ENCODE peak calls at places on chromosome 5, in six cellular contexts. L is suprapubic skin, S is left ventricle myocardium inferior, C is psoas muscle, V is breast epithelium, Q is uterus. Z is an unnamed sample. For H3K4me1, the result is how much of the 10 kb centered on the place peaks cover.

GRCh38 chr5:135130526-135131215 is 96.6 kb upstream of the PITX1 start:
- DNase-seq in L (no peak), S (no peak), C (no peak), V (no peak), Q (no peak), Z (no peak)

GRCh38 chr5:149310947-149311675 is 34.2 kb upstream of the GRPEL2 start:
- DNase-seq in L (no peak), S (no peak), C (peak), V (no peak), Q (peak), Z (peak)

GRCh38 chr5:149420509-149421371 is 41.6 kb upstream of the IL17B start:
- DNase-seq in L (no peak), S (no peak), C (peak), V (no peak), Q (peak), Z (no peak)

GRCh38 chr5:1702318-1702717 is 97.3 kb downstream of the MRPL36 start:
- DNase-seq in L (no peak), S (no peak), C (no peak), V (peak), Q (no peak), Z (no peak)

GRCh38 chr5:91849069-91849468 is 466.0 kb upstream of the ARRDC3 start:
- DNase-seq in L (no peak), S (no peak), C (no peak), V (no peak), Q (no peak), Z (no peak)

GRCh38 chr5:179298181-179298993 is 46.9 kb downstream of the ADAMTS2 start:
- DNase-seq in L (peak), S (no peak), C (no peak), V (no peak), Q (no peak), Z (no peak)

GRCh38 chr5:146516151-146516475 is at the start of gene GPR151:
- DNase-seq in L (no peak), S (no peak), C (no peak), V (no peak), Q (no peak), Z (no peak)

GRCh38 chr5:31640024-31640423 is 1.1 kb downstream of the PDZD2 start:
- DNase-seq in L (no peak), S (peak), C (no peak), V (no peak), Q (no peak), Z (peak)

GRCh38 chr5:72284674-72285424 is 35.2 kb downstream of the MRPS27 start:
- DNase-seq in L (no peak), S (no peak), C (no peak), V (no peak), Q (no peak), Z (no peak)

GRCh38 chr5:148666353-148666752 is 12.0 kb upstream of the HTR4 start:
- DNase-seq in L (no peak), S (no peak), C (no peak), V (no peak), Q (no peak), Z (no peak)

GRCh38 chr5:163894645-163895044 is 389.2 kb downstream of the MAT2B start:
- DNase-seq in L (no peak), S (no peak), C (no peak), V (no peak), Q (no peak), Z (no peak)

GRCh38 chr5:78903936-78904335 is 81.2 kb downstream of the ARSB start:
- DNase-seq in L (no peak), S (no peak), C (no peak), V (no peak), Q (no peak), Z (no peak)

GRCh38 chr5:102536323-102536928 is 37.6 kb upstream of the SLCO6A1 start:
- DNase-seq in L (no peak), S (no peak), C (no peak), V (no peak), Q (no peak), Z (no peak)

GRCh38 chr5:58933891-58934628 is 351.2 kb downstream of the RAB3C start:
- DNase-seq in L (no peak), S (no peak), C (no peak), V (no peak), Q (no peak), Z (no peak)

GRCh38 chr5:110338336-110339083 is 388.0 kb downstream of the TMEM232 start:
- DNase-seq in L (no peak), S (no peak), C (no peak), V (no peak), Q (no peak), Z (no peak)

GRCh38 chr5:71924980-71925379 is 182.3 kb upstream of the MAP1B start:
- DNase-seq in L (no peak), S (no peak), C (no peak), V (no peak), Q (no peak), Z (no peak)

GRCh38 chr5:172091956-172092732 is 85.7 kb upstream of the FBXW11 start:
- DNase-seq in L (peak), S (no peak), C (no peak), V (no peak), Q (no peak), Z (no peak)

GRCh38 chr5:172089298-172090117 is 83.1 kb upstream of the FBXW11 start:
- DNase-seq in L (peak), S (no peak), C (no peak), V (no peak), Q (no peak), Z (no peak)

GRCh38 chr5:172093559-172093958 is 87.1 kb upstream of the FBXW11 start:
- DNase-seq in L (peak), S (peak), C (no peak), V (no peak), Q (no peak), Z (peak)

GRCh38 chr5:172088801-172089200 is 82.4 kb upstream of the FBXW11 start:
- DNase-seq in L (peak), S (no peak), C (no peak), V (no peak), Q (no peak), Z (no peak)

DNA sequence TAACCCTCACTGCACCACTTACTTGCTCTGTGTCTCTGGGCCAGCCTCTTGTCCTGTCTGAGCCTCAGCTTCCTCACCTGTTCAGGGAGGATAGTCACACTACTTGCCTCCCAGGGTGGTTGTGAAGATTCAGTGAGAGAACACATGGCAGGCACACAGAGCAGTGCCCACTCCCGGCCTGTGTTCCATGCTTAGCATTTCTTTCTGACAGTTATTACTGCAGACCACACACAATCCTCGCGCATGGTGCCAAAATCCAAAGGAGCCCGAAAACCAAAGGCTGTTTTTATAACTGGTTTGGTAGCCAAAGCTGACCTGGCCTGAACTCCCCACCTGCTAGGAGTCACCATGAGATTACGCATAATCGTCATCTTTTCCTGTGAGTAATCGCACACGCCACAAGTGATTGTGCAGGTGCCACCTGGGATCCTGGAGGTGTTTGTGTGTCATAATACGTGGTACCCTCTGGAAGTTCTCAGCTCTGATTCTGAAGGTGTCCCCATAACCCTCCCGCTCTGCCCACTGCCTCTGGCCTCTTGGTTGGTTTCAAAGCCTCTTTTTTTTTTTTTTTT is 84.6 kb upstream of the FBXW11 start:
- DNase-seq in L (peak), S (no peak), C (no peak), V (no peak), Q (no peak), Z (no peak)
- H3K27ac ChIP-seq in L (no peak), S (no peak), C (no peak), V (no peak), Q (no peak), Z (no peak)

GRCh38 chr5:81852277-81853004 is 101.5 kb upstream of the SSBP2 start:
- DNase-seq in L (no peak), S (peak), C (peak), V (no peak), Q (peak), Z (peak)
- H3K4me3 ChIP-seq in L (peak), S (peak), C (peak), V (peak), Q (peak), Z (peak)

DNA sequence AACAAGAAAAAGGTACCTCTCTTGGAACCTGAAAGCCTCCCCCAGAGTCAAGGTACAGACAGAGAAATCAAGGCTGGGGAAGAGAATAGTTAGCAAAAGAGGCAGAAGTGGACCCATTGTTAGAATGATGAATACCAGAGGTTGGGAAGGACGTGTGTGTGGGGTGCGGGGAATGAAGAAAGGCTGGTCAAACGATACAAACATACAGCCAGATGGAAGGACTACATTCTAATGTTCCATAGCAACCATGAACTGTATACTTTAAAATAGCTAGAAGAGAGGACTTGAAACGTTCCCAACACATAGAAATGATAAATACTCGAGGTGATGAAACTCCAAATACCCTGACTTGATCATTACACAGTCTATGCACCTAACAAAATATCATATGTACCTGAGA is 7.1 kb downstream of the CCDC69 start:
- DNase-seq in L (no peak), S (no peak), C (no peak), V (no peak), Q (no peak), Z (no peak)
- H3K4me1 ChIP-seq in L (under half), S (half or more), C (half or more), V (under half), Q (under half), Z (half or more)

DNA sequence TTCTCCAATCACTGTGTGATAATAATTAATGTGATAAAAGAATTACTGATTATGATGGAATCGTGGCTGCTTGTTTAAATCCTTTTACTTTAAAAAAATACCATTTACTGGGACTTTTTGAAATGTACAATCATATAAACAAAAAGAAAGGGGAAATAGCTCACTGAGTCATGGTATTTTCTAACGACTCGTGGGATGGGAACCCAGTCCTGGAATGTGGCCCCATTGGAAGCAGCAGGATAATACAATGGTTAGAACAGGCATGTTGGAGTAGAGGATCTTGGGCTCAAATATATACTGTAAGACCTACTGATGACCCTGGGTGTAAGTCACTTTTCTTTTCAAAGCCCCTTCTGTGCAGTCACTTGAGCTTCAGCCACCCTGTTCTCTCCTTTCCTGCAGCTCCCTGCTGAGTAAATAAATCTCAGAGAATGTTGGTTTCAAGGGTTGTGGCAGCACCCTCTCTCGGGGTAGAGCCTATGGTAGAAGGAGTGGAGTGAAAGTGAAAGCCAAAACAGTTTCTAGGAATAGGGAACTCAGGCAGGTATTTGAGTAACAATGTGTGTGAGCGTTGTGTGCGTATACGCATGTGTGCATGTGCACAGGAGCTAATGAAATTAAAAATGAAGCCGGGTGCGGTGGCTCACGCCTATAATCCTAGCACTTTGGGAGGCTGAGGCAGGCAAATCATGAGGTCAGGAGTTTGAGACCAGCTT is 40.7 kb upstream of the LARP1 start:
- DNase-seq in L (no peak), S (no peak), C (no peak), V (no peak), Q (no peak), Z (no peak)
- H3K27ac ChIP-seq in L (no peak), S (no peak), C (no peak), V (peak), Q (no peak), Z (peak)

GRCh38 chr5:170603101-170603500 is 99.3 kb downstream of the KCNIP1 start:
- DNase-seq in L (no peak), S (no peak), C (no peak), V (no peak), Q (no peak), Z (no peak)

GRCh38 chr5:170597109-170597741 is 93.4 kb downstream of the KCNIP1 start:
- DNase-seq in L (no peak), S (no peak), C (peak), V (no peak), Q (no peak), Z (no peak)

GRCh38 chr5:170596482-170596881 is 92.7 kb downstream of the KCNIP1 start:
- DNase-seq in L (no peak), S (no peak), C (no peak), V (no peak), Q (no peak), Z (no peak)

GRCh38 chr5:170601608-170602007 is 97.8 kb downstream of the KCNIP1 start:
- DNase-seq in L (no peak), S (no peak), C (no peak), V (no peak), Q (no peak), Z (no peak)

DNA sequence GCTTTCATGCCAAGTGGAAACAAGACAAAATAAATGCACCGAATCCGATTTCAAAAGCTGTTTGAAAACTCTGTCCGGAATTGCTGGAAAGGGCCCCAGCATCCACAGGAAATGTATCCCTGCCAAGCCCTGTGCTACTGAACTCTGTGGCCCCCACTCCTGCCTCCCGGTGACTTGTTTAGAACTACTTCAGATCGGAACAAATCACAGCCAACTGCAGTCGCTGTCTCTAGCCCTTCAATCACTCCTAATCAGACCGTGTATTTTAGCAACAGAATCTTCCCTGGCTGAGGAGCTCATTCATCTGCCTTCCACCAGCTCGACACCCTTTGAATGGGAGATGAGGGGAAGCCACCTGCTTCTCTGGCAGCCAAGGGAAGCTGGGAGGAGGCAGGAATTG is 94.1 kb downstream of the KCNIP1 start:
- DNase-seq in L (no peak), S (no peak), C (no peak), V (no peak), Q (no peak), Z (peak)
- H3K4me3 ChIP-seq in L (no peak), S (peak), C (no peak), V (peak), Q (no peak), Z (peak)

DNA sequence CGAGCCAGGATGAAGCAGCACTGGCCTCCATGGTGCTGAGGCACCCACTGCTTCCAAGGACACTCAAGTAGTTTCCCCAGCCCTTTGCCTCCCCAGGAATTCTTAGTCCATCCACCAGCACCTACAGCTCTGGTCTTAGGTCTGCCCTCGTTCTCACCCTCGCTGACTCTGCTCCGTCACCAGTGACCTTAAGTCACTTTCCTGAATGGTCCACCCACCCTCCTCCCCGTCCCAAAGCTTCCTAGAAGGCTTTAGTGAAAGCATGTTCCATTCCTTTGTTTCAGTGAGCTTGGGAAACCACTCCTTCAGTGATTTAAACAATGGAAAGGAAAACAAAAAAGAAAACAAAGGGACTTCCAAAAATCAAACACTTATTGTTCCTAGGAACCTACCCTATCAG is 54.6 kb upstream of the MAP3K1 start:
- DNase-seq in L (no peak), S (no peak), C (no peak), V (no peak), Q (no peak), Z (peak)
- H3K4me1 ChIP-seq in L (under half), S (under half), C (under half), V (under half), Q (under half), Z (under half)

GRCh38 chr5:132417461-132417860 is 48.0 kb downstream of the SLC22A5 start:
- DNase-seq in L (no peak), S (no peak), C (no peak), V (no peak), Q (no peak), Z (no peak)

GRCh38 chr5:132416306-132417009 is 46.9 kb downstream of the SLC22A5 start:
- DNase-seq in L (no peak), S (no peak), C (no peak), V (no peak), Q (no peak), Z (no peak)

GRCh38 chr5:132417889-132418432 is 48.5 kb downstream of the SLC22A5 start:
- DNase-seq in L (no peak), S (no peak), C (no peak), V (no peak), Q (no peak), Z (no peak)

GRCh38 chr5:132418876-132419275 is 49.4 kb downstream of the SLC22A5 start:
- DNase-seq in L (no peak), S (no peak), C (no peak), V (no peak), Q (no peak), Z (no peak)

DNA sequence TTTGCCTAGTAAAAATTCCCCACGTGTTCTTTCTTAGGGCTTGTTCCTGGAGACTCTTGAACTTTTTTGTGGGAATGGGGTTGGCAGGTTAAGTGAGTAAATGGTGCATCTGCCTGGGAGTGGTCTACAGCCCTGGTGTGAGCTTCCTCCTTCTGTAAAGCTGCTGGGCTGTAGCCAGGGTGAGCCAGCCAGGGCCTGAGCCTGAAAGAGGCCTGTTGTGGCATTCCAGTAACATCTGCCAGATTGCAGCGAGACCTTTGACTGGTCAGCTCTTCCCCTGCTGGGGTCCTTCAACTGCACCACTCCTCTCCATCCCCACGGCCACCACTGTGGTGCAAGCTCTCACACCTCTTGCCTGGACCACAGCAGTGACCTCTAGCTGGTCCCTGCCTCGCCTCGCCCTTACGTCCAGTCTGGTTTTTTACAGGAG is 47.5 kb downstream of the SLC22A5 start:
- DNase-seq in L (no peak), S (peak), C (no peak), V (peak), Q (no peak), Z (peak)
- H3K27ac ChIP-seq in L (peak), S (peak), C (peak), V (peak), Q (peak), Z (peak)

DNA sequence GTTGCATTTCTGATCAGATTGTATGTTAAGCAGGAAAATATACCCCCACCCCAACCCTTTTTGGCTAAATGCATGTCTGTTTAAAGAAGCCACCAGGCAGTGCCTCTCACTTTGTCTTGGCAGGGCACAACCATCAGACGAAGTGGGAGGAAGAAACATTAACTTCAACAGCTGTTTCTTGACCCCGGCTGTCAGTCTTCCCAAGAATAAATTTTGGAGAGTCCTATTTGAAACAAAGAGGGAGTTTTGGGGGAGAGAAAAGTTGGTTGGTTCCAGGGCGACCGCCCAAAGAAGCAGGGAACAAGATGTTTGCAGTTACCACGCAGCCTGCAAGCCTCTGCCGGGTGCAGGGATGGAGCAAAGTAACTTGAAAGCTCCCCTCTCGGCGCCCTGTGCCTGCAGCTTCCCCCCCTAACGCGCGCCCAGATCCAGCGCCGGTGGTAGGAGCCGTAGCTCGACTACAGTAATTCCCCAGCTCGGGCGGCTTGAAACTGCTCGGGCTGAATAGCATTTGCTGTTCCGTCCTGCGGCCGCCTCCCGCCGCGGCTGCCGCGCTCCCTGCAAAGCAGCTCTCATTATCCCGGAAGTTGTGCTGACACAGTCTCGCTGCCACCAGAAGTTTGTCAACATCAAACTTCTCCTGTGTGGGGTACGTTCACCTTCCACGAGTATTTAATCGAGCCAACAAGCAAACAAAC is 100.7 kb upstream of the SSBP2 start:
- DNase-seq in L (peak), S (peak), C (peak), V (peak), Q (peak), Z (peak)
- H3K4me3 ChIP-seq in L (peak), S (peak), C (peak), V (peak), Q (peak), Z (peak)

GRCh38 chr5:68253612-68254341 is 38.2 kb downstream of the PIK3R1 start:
- DNase-seq in L (no peak), S (no peak), C (no peak), V (no peak), Q (no peak), Z (no peak)
- H3K4me1 ChIP-seq in L (half or more), S (half or more), C (half or more), V (under half), Q (under half), Z (half or more)

Z was measured in heart right ventricle.